ENCODE peak calls at places on chromosomes 16 and 17, in seven cellular contexts. N is endothelial cell; C is astrocyte; K is stomach; R is CD4-positive, alpha-beta T cell; S is HL-60; G is GM10248. U is an unnamed sample.

GRCh38 chr16:71972356-71972755 is 27.8 kb downstream of the PKD1L3 start:
- DNase-seq in S (no peak), K (no peak), G (no peak), N (no peak), R (no peak), C (no peak), U (no peak)

GRCh38 chr17:42485680-42486079 is 27.0 kb downstream of the ATP6V0A1 start:
- DNase-seq in C (no peak), S (no peak), K (no peak), R (no peak), N (no peak), G (no peak), U (no peak)

GRCh38 chr16:77732241-77732946 is 10.1 kb downstream of the NUDT7 start:
- DNase-seq in N (no peak), R (no peak), G (no peak), K (no peak), S (peak), C (peak), U (no peak)

GRCh38 chr16:49681449-49681848 is 174.5 kb downstream of the ZNF423 start:
- DNase-seq in R (no peak), C (no peak), S (no peak), G (no peak), K (no peak), N (no peak), U (no peak)

GRCh38 chr16:30369091-30369937 is 980 bp downstream of the TBC1D10B start:
- DNase-seq in R (no peak), G (no peak), K (no peak), N (peak), C (no peak), S (no peak), U (no peak)

GRCh38 chr17:74318391-74318790 is 7.6 kb upstream of the KIF19 start:
- DNase-seq in C (no peak), G (no peak), N (no peak), S (no peak), R (no peak), K (no peak), U (no peak)

GRCh38 chr16:2663553-2664521 is 18.5 kb upstream of the KCTD5 start:
- DNase-seq in C (peak), G (no peak), S (no peak), R (no peak), N (no peak), K (no peak), U (no peak)

GRCh38 chr17:36923814-36924221 is 13.5 kb upstream of the LHX1 start:
- DNase-seq in R (no peak), K (no peak), G (no peak), S (no peak), C (peak), N (no peak), U (no peak)

GRCh38 chr16:30567160-30567990 is 4.1 kb downstream of the ZNF688 start:
- DNase-seq in R (peak), K (no peak), G (no peak), N (no peak), C (no peak), S (no peak), U (peak)

GRCh38 chr16:68724797-68725196 is 12.3 kb upstream of the CDH1 start:
- DNase-seq in S (no peak), N (no peak), R (no peak), G (no peak), K (no peak), C (no peak), U (no peak)

GRCh38 chr17:72419866-72420774 is 299.3 kb downstream of the SOX9 start:
- DNase-seq in G (peak), S (no peak), N (no peak), R (no peak), C (peak), K (no peak), U (peak)

GRCh38 chr16:67108931-67109406 is 772 bp upstream of the PHAF1 start:
- DNase-seq in K (no peak), N (no peak), S (no peak), G (no peak), R (peak), C (no peak), U (no peak)

GRCh38 chr17:77434136-77435114 is 293.7 kb downstream of the SEC14L1 start:
- DNase-seq in G (no peak), R (no peak), N (no peak), K (no peak), S (no peak), C (no peak), U (no peak)

GRCh38 chr16:81265658-81266451 is 27.4 kb downstream of the BCO1 start:
- DNase-seq in S (no peak), R (no peak), C (peak), K (peak), G (no peak), N (no peak), U (no peak)

GRCh38 chr16:57469917-57470470 is 7.5 kb downstream of the POLR2C start:
- DNase-seq in K (no peak), S (no peak), G (no peak), N (no peak), C (no peak), R (no peak), U (no peak)

GRCh38 chr16:69187891-69188451 is 1.0 kb downstream of the SNTB2 start:
- DNase-seq in R (peak), C (peak), G (no peak), S (no peak), N (peak), K (peak), U (peak)

GRCh38 chr17:7610641-7611040 is 4.1 kb downstream of the FXR2 start:
- DNase-seq in R (no peak), S (no peak), G (no peak), K (no peak), N (no peak), C (no peak), U (no peak)

GRCh38 chr17:67718325-67718941 is 697 bp downstream of the NOL11 start:
- DNase-seq in N (no peak), K (no peak), C (peak), G (peak), R (no peak), S (no peak), U (peak)

GRCh38 chr16:8865145-8865882 is 3.5 kb downstream of the CARHSP1 start:
- DNase-seq in S (no peak), R (no peak), N (no peak), C (no peak), K (no peak), G (no peak), U (no peak)

GRCh38 chr17:30095507-30096244 is 20.9 kb upstream of the NSRP1 start:
- DNase-seq in N (peak), S (no peak), C (peak), G (peak), R (no peak), K (no peak), U (peak)

GRCh38 chr17:47708864-47709541 is 15.0 kb downstream of the TBKBP1 start:
- DNase-seq in G (no peak), R (no peak), S (no peak), C (peak), N (peak), K (peak), U (no peak)

GRCh38 chr16:13793788-13794461 is 126.0 kb upstream of the ERCC4 start:
- DNase-seq in R (no peak), K (no peak), G (no peak), S (no peak), C (no peak), N (no peak), U (no peak)

GRCh38 chr17:35460354-35460851 is 11.8 kb upstream of the SLFN13 start:
- DNase-seq in G (peak), K (peak), R (peak), N (peak), C (no peak), S (no peak), U (peak)

GRCh38 chr17:1732241-1733046 is 7.9 kb downstream of the WDR81 start:
- DNase-seq in C (no peak), R (no peak), N (no peak), K (no peak), S (no peak), G (no peak), U (no peak)

GRCh38 chr17:37239690-37240344 is 136.0 kb upstream of the C17orf78 start:
- DNase-seq in C (peak), G (peak), S (peak), R (no peak), N (no peak), K (no peak), U (peak)

GRCh38 chr17:81885869-81886548 is 5.4 kb downstream of the ALYREF start:
- DNase-seq in R (no peak), N (no peak), K (no peak), C (peak), G (no peak), S (no peak), U (no peak)

GRCh38 chr17:9266769-9267168 is 245.5 kb downstream of the NTN1 start:
- DNase-seq in K (no peak), G (no peak), S (no peak), N (no peak), C (peak), R (no peak), U (no peak)

GRCh38 chr16:31697744-31698125 is 170.0 kb downstream of the AHSP start:
- DNase-seq in S (no peak), N (no peak), C (no peak), G (no peak), K (no peak), R (no peak), U (no peak)

GRCh38 chr16:50778284-50779163 is 36.6 kb downstream of the CYLD start:
- DNase-seq in C (no peak), R (no peak), S (no peak), K (no peak), G (no peak), N (no peak), U (no peak)

GRCh38 chr17:38742431-38743308 is 5.5 kb downstream of the PCGF2 start:
- DNase-seq in N (no peak), S (no peak), K (no peak), G (no peak), R (no peak), C (peak), U (no peak)

GRCh38 chr17:47099451-47099986 is 89.6 kb downstream of the CDC27 start:
- DNase-seq in N (no peak), R (no peak), S (no peak), C (no peak), K (no peak), G (no peak), U (no peak)

GRCh38 chr17:19748807-19749193 is 702 bp upstream of the ALDH3A1 start:
- DNase-seq in S (no peak), K (no peak), R (no peak), C (no peak), G (no peak), N (no peak), U (no peak)

GRCh38 chr17:3583456-3583855 is 25.8 kb downstream of the TRPV1 start:
- DNase-seq in C (no peak), R (no peak), K (no peak), S (no peak), G (no peak), N (no peak), U (no peak)

GRCh38 chr16:63890072-63890471 is 1231.8 kb downstream of the CDH11 start:
- DNase-seq in S (no peak), G (no peak), N (no peak), K (no peak), C (peak), R (no peak), U (no peak)

GRCh38 chr16:12708266-12708665 is 95.4 kb downstream of the CPPED1 start:
- DNase-seq in R (no peak), C (no peak), K (no peak), N (no peak), G (no peak), S (no peak), U (no peak)

GRCh38 chr16:78134944-78135619 is 35.6 kb downstream of the WWOX start:
- DNase-seq in G (no peak), C (no peak), R (no peak), S (no peak), K (no peak), N (no peak), U (no peak)

GRCh38 chr17:31508310-31509094 is 117.0 kb downstream of the RAB11FIP4 start:
- DNase-seq in G (peak), S (no peak), R (peak), C (no peak), N (no peak), K (peak), U (peak)

GRCh38 chr17:6475411-6475810 is 31.2 kb downstream of the PIMREG start:
- DNase-seq in N (no peak), S (no peak), G (no peak), K (no peak), R (no peak), C (no peak), U (no peak)

GRCh38 chr16:66489818-66490217 is 60.1 kb downstream of the TK2 start:
- DNase-seq in R (no peak), K (peak), G (no peak), N (no peak), S (no peak), C (no peak), U (no peak)

GRCh38 chr17:64094412-64094811 is 35.5 kb downstream of the ERN1 start:
- DNase-seq in G (no peak), N (no peak), S (no peak), C (no peak), R (no peak), K (no peak), U (no peak)

DNA sequence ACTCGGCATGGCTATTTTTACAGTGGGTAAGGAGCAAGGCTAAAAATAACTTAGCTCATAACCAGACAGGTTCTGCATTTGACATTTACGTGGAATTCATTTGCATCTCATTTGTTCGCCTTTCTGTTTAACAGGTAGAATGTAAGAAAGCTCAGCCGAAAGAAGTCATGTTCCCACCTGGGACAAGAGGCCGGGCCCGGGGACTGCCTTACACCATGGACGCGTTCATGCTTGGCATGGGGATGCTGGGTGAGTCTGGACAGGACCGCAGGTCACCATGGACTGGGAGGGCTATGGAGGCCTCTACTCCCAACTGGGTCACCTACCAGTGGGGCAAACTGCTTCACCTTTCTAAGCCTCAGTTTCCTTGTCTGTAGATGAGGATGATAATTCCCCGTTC is 129.3 kb downstream of the CCDC182 start:
- DNase-seq in N (no peak), K (no peak), C (no peak), R (no peak), G (no peak), S (no peak), U (no peak)
- TF ChIP-seq CTCF in N (no peak), K (no peak), C (no peak), R (no peak), G (no peak), S (no peak), U (no peak)

GRCh38 chr17:49013311-49014205 is 16.4 kb downstream of the IGF2BP1 start:
- DNase-seq in S (no peak), C (no peak), K (no peak), N (peak), G (no peak), R (no peak), U (no peak)
- TF ChIP-seq CTCF in S (no peak), C (no peak), K (no peak), N (no peak), G (no peak), R (no peak), U (no peak)

GRCh38 chr17:78923660-78924453 is 1.3 kb downstream of the TIMP2 start:
- DNase-seq in R (peak), C (no peak), K (peak), S (no peak), G (peak), N (no peak), U (peak)

GRCh38 chr17:78922876-78923498 is 2.2 kb downstream of the TIMP2 start:
- DNase-seq in C (no peak), G (no peak), S (no peak), K (no peak), R (no peak), N (no peak), U (no peak)

GRCh38 chr17:78925234-78925633 is at the start of gene TIMP2:
- DNase-seq in C (peak), N (peak), S (no peak), R (peak), K (peak), G (peak), U (peak)

GRCh38 chr17:78924481-78925151 is 571 bp downstream of the TIMP2 start:
- DNase-seq in S (no peak), K (no peak), N (peak), C (no peak), G (no peak), R (no peak), U (peak)

DNA sequence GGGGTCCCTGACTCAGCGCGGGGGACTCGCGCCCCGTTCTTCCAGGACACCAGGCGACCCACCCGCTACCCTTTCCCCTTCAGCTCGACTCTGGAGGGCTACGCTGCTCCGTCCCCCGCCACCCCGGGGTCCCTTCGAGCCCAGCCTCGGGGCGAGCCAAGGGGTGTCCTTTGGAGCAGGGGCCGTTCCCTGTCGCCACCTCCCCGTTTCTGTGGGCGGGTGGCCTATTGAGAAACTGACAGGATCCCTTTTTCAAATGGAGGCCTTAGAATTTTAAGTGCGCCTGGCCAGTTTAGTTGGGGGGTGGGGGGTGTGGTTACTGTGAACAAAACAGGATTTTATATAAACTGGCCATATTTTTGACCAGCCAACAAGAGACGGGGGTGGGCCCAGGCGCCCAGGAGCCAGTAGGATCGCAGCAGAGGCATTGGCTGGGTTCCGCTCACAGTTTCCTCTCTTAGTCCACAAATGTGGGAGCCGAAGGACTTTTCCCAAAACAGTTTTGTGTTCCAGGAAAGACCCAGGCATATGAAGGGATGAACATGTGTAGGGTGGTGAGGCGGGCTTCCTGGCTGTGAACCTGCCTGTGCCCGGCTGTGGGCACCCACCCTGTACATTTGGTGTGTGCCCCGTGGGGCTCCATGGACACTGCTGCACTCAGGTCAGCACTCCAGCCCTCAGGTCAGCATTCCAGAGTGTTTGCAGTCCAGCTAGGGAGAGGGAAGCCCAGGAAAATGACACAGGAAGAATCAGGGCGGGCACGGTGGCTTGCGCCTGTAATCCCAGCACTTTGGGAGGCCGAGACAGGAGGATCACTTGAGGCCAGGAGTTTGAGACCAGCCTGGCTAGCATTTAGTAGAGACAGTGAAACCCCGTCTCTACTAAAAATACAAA is 722 bp upstream of the TIMP2 start:
- DNase-seq in G (no peak), K (peak), R (no peak), S (no peak), N (peak), C (peak), U (no peak)
- TF ChIP-seq CTCF in G (no peak), K (no peak), R (no peak), S (no peak), N (no peak), C (no peak), U (no peak)

DNA sequence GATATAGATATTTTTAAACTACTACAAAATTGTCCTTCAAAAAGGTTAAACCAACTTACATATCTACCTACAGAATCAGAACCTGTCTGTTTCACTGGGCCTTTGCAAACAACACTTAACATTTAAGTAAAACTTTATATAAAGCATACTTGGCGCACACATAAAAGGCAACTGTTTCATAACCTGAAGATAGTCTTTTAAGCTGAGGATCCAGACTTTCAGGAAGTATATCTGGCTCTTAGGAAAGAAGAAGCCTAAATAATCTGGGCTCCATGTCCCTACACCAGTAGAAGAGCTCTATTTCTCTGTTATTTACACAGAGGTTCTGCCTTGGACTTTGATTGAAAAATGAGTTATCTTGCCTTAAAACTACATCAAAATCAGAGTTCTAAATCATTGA is 75.9 kb downstream of the TRIM37 start:
- DNase-seq in S (no peak), K (no peak), N (no peak), C (no peak), G (no peak), R (no peak), U (no peak)
- TF ChIP-seq CTCF in S (no peak), K (no peak), N (no peak), C (no peak), G (no peak), R (no peak), U (no peak)

U was measured in GM20000.